ENCODE peak calls at places on chromosomes 16 and 17, in five cellular contexts. M is neural crest cell, K is progenitor cell of endocrine pancreas, X is MV-4-11, L is AG10803. E is an unnamed sample.

GRCh38 chr16:87072101-87072500 is 245.1 kb downstream of the C16orf95 start:
- DNase-seq in M (no peak), K (no peak), X (no peak), L (no peak), E (no peak)

GRCh38 chr17:413706-414440 is 61.3 kb upstream of the RPH3AL start:
- DNase-seq in M (no peak), K (no peak), X (peak; percentile 51), L (no peak), E (no peak)

GRCh38 chr17:205176-205538 is 23.7 kb upstream of the DOC2B start:
- DNase-seq in M (no peak), K (no peak), X (no peak), L (no peak), E (no peak)

GRCh38 chr16:49458656-49459445 is 85.2 kb downstream of the C16orf78 start:
- DNase-seq in M (no peak), K (no peak), X (no peak), L (no peak), E (no peak)

GRCh38 chr17:4986403-4986802 is 1.1 kb downstream of the CAMTA2 start:
- DNase-seq in M (no peak), K (no peak), X (no peak), L (no peak), E (no peak)

GRCh38 chr16:13377143-13377542 is 475.7 kb downstream of the SHISA9 start:
- DNase-seq in M (no peak), K (no peak), X (no peak), L (no peak), E (no peak)

GRCh38 chr17:58344047-58344790 is 7.8 kb downstream of the SUPT4H1 start:
- DNase-seq in M (no peak), K (no peak), X (peak; percentile 95), L (no peak), E (no peak)

GRCh38 chr16:49811630-49812334 is 44.1 kb downstream of the ZNF423 start:
- DNase-seq in M (no peak), K (no peak), X (no peak), L (no peak), E (no peak)

GRCh38 chr17:68704897-68705296 is 103.7 kb upstream of the FAM20A start:
- DNase-seq in M (no peak), K (no peak), X (no peak), L (peak; percentile 98), E (no peak)

GRCh38 chr16:81633147-81633619 is 145.9 kb upstream of the PLCG2 start:
- DNase-seq in M (no peak), K (no peak), X (peak; percentile 37), L (no peak), E (no peak)

GRCh38 chr16:17269434-17269833 is 201.3 kb downstream of the XYLT1 start:
- DNase-seq in M (no peak), K (no peak), X (peak; percentile 34), L (peak; percentile 43), E (no peak)

GRCh38 chr16:86500708-86501510 is 9.4 kb upstream of the FOXF1 start:
- DNase-seq in M (no peak), K (no peak), X (no peak), L (no peak), E (no peak)

GRCh38 chr17:42748202-42748905 is 3.5 kb upstream of the EZH1 start:
- DNase-seq in M (no peak), K (no peak), X (no peak), L (no peak), E (no peak)

GRCh38 chr16:69848635-69849545 is 86.8 kb downstream of the WWP2 start:
- DNase-seq in M (no peak), K (no peak), X (no peak), L (peak; percentile 93), E (no peak)

GRCh38 chr17:31595076-31595475 is 203.6 kb downstream of the RAB11FIP4 start:
- DNase-seq in M (no peak), K (no peak), X (no peak), L (peak; percentile 64), E (no peak)

GRCh38 chr16:87443031-87443430 is 49.8 kb downstream of the ZCCHC14 start:
- DNase-seq in M (no peak), K (no peak), X (no peak), L (no peak), E (no peak)

GRCh38 chr17:27846042-27846655 is 45.8 kb upstream of the NOS2 start:
- DNase-seq in M (no peak), K (no peak), X (peak; percentile 41), L (no peak), E (no peak)